ENCODE peak calls at places on chromosomes 13 and 19, in nine cellular contexts. C, G, P, Q, S, Y, Z, I and T are unnamed samples.
A peak's percentile ranks its signal among the peaks of the same experiment; 100 is the strongest.

GRCh38 chr13:75738841-75739240 is 102.7 kb downstream of the LMO7 start:
- DNase-seq in Q (no peak), Y (no peak), P (no peak), G (no peak), Z (no peak), S (no peak), I (no peak), C (no peak), T (no peak)

GRCh38 chr13:49165798-49166752 is 54.1 kb upstream of the MLNR start:
- DNase-seq in I (no peak), S (no peak), Y (no peak), G (no peak), C (no peak), P (no peak), Z (no peak), Q (no peak), T (no peak)

GRCh38 chr13:101695870-101696516 is 243.5 kb downstream of the ITGBL1 start:
- DNase-seq in P (no peak), S (no peak), G (no peak), C (peak; percentile 61), I (no peak), Z (no peak), Y (no peak), Q (no peak), T (no peak)

GRCh38 chr19:47573076-47574026 is at the start of gene ZNF541:
- DNase-seq in G (peak; percentile 69), Z (peak; percentile 84), Q (no peak), I (no peak), C (no peak), P (peak; percentile 35), Y (peak; percentile 75), S (no peak), T (peak; percentile 29)

GRCh38 chr13:95970878-95971277 is 82.3 kb downstream of the UGGT2 start:
- DNase-seq in Y (no peak), G (no peak), P (no peak), C (no peak), Z (no peak), S (no peak), Q (no peak), I (no peak), T (no peak)

GRCh38 chr13:26558074-26558805 is 757 bp downstream of the WASF3 start:
- DNase-seq in P (peak; percentile 36), S (peak; percentile 3), G (peak; percentile 20), C (no peak), Y (peak; percentile 81), Z (no peak), Q (no peak), I (no peak), T (no peak)

GRCh38 chr19:39924389-39924788 is 10.0 kb downstream of the FCGBP start:
- DNase-seq in S (no peak), G (no peak), Y (no peak), I (no peak), Z (no peak), C (no peak), P (no peak), Q (no peak), T (no peak)

GRCh38 chr19:19538077-19538764 is at the start of gene CILP2:
- DNase-seq in S (peak; percentile 67), G (no peak), P (no peak), Y (peak; percentile 77), C (peak; percentile 23), Q (no peak), Z (peak; percentile 21), I (no peak), T (no peak)

GRCh38 chr13:97028441-97029299 is 34.4 kb upstream of the OXGR1 start:
- DNase-seq in C (peak; percentile 40), Y (peak; percentile 65), Q (no peak), G (peak; percentile 38), I (peak; percentile 9), S (peak; percentile 47), Z (no peak), P (peak; percentile 76), T (no peak)

GRCh38 chr19:47813304-47813994 is 8.3 kb upstream of the CRX start:
- DNase-seq in S (peak; percentile 92), P (peak; percentile 56), Z (peak; percentile 55), C (no peak), G (peak; percentile 61), Y (peak; percentile 79), I (peak; percentile 58), Q (no peak), T (peak; percentile 91)

GRCh38 chr13:92122454-92122853 is 724.0 kb downstream of the GPC5 start:
- DNase-seq in Z (no peak), I (no peak), C (no peak), G (no peak), P (peak; percentile 1), Y (no peak), Q (no peak), S (no peak), T (no peak)

GRCh38 chr19:22144394-22144793 is 52.4 kb downstream of the ZNF676 start:
- DNase-seq in S (no peak), I (no peak), C (peak; percentile 6), Y (peak; percentile 3), P (peak; percentile 35), Z (no peak), Q (no peak), G (no peak), T (no peak)

GRCh38 chr19:1512671-1513491 is at the start of gene ADAMTSL5:
- DNase-seq in S (peak; percentile 71), I (peak; percentile 40), Z (peak; percentile 33), G (peak; percentile 78), Y (no peak), C (no peak), P (peak; percentile 64), Q (no peak), T (peak; percentile 57)

GRCh38 chr13:21674271-21675009 is 3.6 kb downstream of the FGF9 start:
- DNase-seq in I (no peak), Q (no peak), C (no peak), G (peak; percentile 38), P (no peak), S (no peak), Z (no peak), Y (peak; percentile 79), T (no peak)

GRCh38 chr19:1725100-1726064 is 27.9 kb upstream of the ONECUT3 start:
- DNase-seq in C (peak; percentile 31), S (peak; percentile 75), G (peak; percentile 39), P (peak; percentile 44), Q (no peak), I (peak; percentile 25), Z (no peak), Y (peak; percentile 82), T (no peak)

GRCh38 chr19:17751912-17752273 is 616 bp downstream of the FCHO1 start:
- DNase-seq in Y (no peak), S (no peak), I (no peak), C (no peak), Q (no peak), P (no peak), G (no peak), Z (no peak), T (no peak)

GRCh38 chr13:87368639-87369038 is 302.5 kb upstream of the SLITRK5 start:
- DNase-seq in Q (no peak), P (no peak), Z (no peak), G (no peak), Y (no peak), C (no peak), S (no peak), I (no peak), T (no peak)

GRCh38 chr19:34165295-34165738 is 7.0 kb upstream of the LSM14A start:
- DNase-seq in P (no peak), Q (no peak), I (no peak), Y (no peak), S (no peak), C (no peak), Z (no peak), G (no peak), T (no peak)

GRCh38 chr13:23740002-23740401 is 149.2 kb downstream of the MIPEP start:
- DNase-seq in G (no peak), Y (no peak), Z (no peak), C (no peak), Q (no peak), I (no peak), S (no peak), P (no peak), T (no peak)

GRCh38 chr19:56751078-56751489 is 79.5 kb upstream of the ZNF835 start:
- DNase-seq in I (peak; percentile 56), Z (no peak), G (no peak), P (no peak), S (no peak), Q (peak; percentile 13), C (no peak), Y (peak; percentile 86), T (no peak)

GRCh38 chr13:28531956-28532225 is 37.0 kb upstream of the FLT1 start:
- DNase-seq in G (no peak), Z (no peak), Y (peak; percentile 47), P (no peak), C (no peak), I (no peak), Q (no peak), S (no peak), T (no peak)

GRCh38 chr19:42284066-42284501 is 15.0 kb downstream of the CIC start:
- DNase-seq in P (peak; percentile 67), G (peak; percentile 87), C (peak; percentile 81), I (no peak), Q (no peak), S (peak; percentile 89), Y (no peak), Z (peak; percentile 76), T (no peak)

GRCh38 chr13:60214213-60215079 is 50.7 kb upstream of the DIAPH3 start:
- DNase-seq in Q (no peak), P (no peak), C (no peak), Z (no peak), I (no peak), Y (no peak), G (no peak), S (no peak), T (no peak)

GRCh38 chr19:16066611-16067104 is 9.6 kb upstream of the TPM4 start:
- DNase-seq in S (peak; percentile 88), C (no peak), Z (no peak), Y (no peak), I (peak; percentile 81), P (peak; percentile 85), G (peak; percentile 43), Q (no peak), T (no peak)

GRCh38 chr19:43908659-43909058 is 26.4 kb downstream of the ZNF45 start:
- DNase-seq in C (no peak), Y (no peak), G (no peak), I (no peak), P (no peak), Z (no peak), S (no peak), Q (no peak), T (no peak)

GRCh38 chr19:36973021-36973843 is 57.1 kb downstream of the ZNF568 start:
- DNase-seq in S (no peak), C (no peak), Q (peak; percentile 27), Z (peak; percentile 63), Y (peak; percentile 99), G (peak; percentile 88), P (peak; percentile 78), I (no peak), T (peak; percentile 51)

GRCh38 chr13:97414392-97414791 is 19.6 kb upstream of the RAP2A start:
- DNase-seq in G (no peak), Z (no peak), S (no peak), I (no peak), Y (no peak), Q (no peak), P (no peak), C (no peak), T (no peak)

GRCh38 chr19:35120898-35121297 is 5.3 kb downstream of the FXYD3 start:
- DNase-seq in Z (no peak), S (peak; percentile 55), Q (no peak), G (no peak), P (peak; percentile 28), Y (no peak), C (no peak), I (no peak), T (no peak)

GRCh38 chr13:83453723-83454122 is 428.6 kb downstream of the SLITRK1 start:
- DNase-seq in I (no peak), Q (no peak), S (no peak), C (no peak), P (no peak), Y (no peak), Z (no peak), G (no peak), T (no peak)

GRCh38 chr19:10726268-10726667 is 8.4 kb downstream of the DNM2 start:
- DNase-seq in C (no peak), Z (no peak), P (no peak), Y (no peak), G (no peak), S (no peak), I (no peak), Q (no peak), T (no peak)

GRCh38 chr13:95204231-95204765 is 97.0 kb downstream of the ABCC4 start:
- DNase-seq in G (no peak), P (no peak), Z (no peak), S (no peak), C (no peak), Q (no peak), I (no peak), Y (no peak), T (no peak)